ENCODE peak calls at places on chromosomes 12 and 14, in nine cellular contexts. J is PC-9; N is left ventricle myocardium inferior; O is left lung; U is upper lobe of right lung; R is naive thymus-derived CD4-positive, alpha-beta T cell; T is SK-N-SH; W is Panc1; H is ovary. C is an unnamed sample. For H3K9me3, the result is how much of the 10 kb centered on the place peaks cover.

GRCh38 chr12:130803707-130804106 is 35.3 kb downstream of the STX2 start:
- DNase-seq in R (no peak), O (no peak), H (no peak), W (no peak), T (no peak), J (no peak), U (no peak), N (no peak), C (no peak)

GRCh38 chr12:118017926-118018325 is 1.4 kb downstream of the RFC5 start:
- DNase-seq in T (no peak), H (no peak), O (no peak), N (no peak), J (no peak), U (no peak), W (no peak), R (no peak), C (no peak)

GRCh38 chr12:64389154-64389553 is 1.4 kb downstream of the C12orf56 start:
- DNase-seq in R (no peak), U (no peak), N (no peak), H (no peak), W (no peak), T (no peak), O (no peak), J (no peak), C (no peak)

GRCh38 chr14:71593966-71594365 is 338.3 kb upstream of the RGS6 start:
- DNase-seq in R (no peak), H (no peak), U (no peak), O (no peak), T (no peak), J (no peak), N (no peak), W (no peak), C (no peak)

GRCh38 chr12:28882444-28882843 is 266.6 kb upstream of the FAR2 start:
- DNase-seq in N (no peak), O (no peak), H (no peak), U (no peak), T (no peak), R (no peak), J (no peak), W (no peak), C (no peak)

GRCh38 chr12:9064815-9065606 is 50.7 kb downstream of the A2M start:
- DNase-seq in U (peak), T (peak), H (peak), O (peak), W (no peak), J (peak), N (peak), R (no peak), C (no peak)

GRCh38 chr14:60488175-60488574 is 2.3 kb upstream of the C14orf39 start:
- DNase-seq in H (no peak), T (peak), W (no peak), O (no peak), U (no peak), N (no peak), R (no peak), J (no peak), C (no peak)

GRCh38 chr12:56687225-56688128 is 607 bp downstream of the PTGES3 start:
- DNase-seq in T (no peak), O (peak), W (no peak), J (no peak), N (peak), H (peak), R (peak), U (peak), C (peak)

GRCh38 chr14:85531141-85531593 is 1.2 kb downstream of the FLRT2 start:
- DNase-seq in T (peak), U (peak), O (peak), R (no peak), N (peak), W (no peak), J (no peak), H (peak), C (no peak)

GRCh38 chr12:60172266-60172665 is 576.4 kb downstream of the SLC16A7 start:
- DNase-seq in W (no peak), N (no peak), J (peak), H (no peak), R (no peak), T (no peak), U (no peak), O (no peak), C (no peak)

DNA sequence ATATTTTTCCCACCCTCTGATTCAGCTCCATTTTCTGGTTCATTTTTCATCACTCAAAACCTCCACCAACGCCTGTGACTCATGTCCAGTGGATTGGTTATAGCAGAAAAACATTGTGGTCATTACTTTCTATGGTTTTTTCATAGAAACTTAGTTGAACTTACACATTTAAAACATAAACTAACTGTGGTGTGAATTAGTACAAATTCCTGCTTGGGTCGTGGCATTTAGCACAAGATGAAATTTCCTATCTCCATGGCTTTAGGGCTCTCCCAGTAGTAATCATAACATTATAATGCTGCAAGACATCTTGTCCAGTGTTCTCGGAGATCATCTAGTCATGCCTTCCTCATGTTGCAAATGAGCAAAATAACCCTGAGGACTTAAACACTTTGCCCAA is 7.1 kb downstream of the RNASE7 start:
- DNase-seq in O (no peak), W (no peak), U (no peak), J (no peak), H (no peak), N (no peak), T (no peak), R (no peak), C (no peak)
- H3K4me3 ChIP-seq in O (no peak), W (no peak), U (no peak), J (no peak), H (no peak), N (no peak), T (no peak), R (no peak), C (no peak)

GRCh38 chr12:124165695-124166094 is 129.2 kb upstream of the RFLNA start:
- DNase-seq in U (no peak), O (no peak), T (no peak), R (no peak), W (no peak), J (no peak), H (no peak), N (no peak), C (no peak)

GRCh38 chr12:124169577-124169976 is 125.3 kb upstream of the RFLNA start:
- DNase-seq in N (no peak), R (no peak), T (no peak), W (no peak), J (no peak), U (no peak), O (no peak), H (no peak), C (no peak)

GRCh38 chr12:124170756-124171155 is 124.1 kb upstream of the RFLNA start:
- DNase-seq in R (no peak), W (no peak), N (no peak), U (no peak), O (no peak), J (no peak), T (no peak), H (no peak), C (no peak)

GRCh38 chr12:124168016-124168415 is 126.9 kb upstream of the RFLNA start:
- DNase-seq in N (no peak), W (no peak), O (no peak), U (no peak), H (no peak), R (no peak), J (no peak), T (no peak), C (no peak)

GRCh38 chr12:124167141-124167540 is 127.8 kb upstream of the RFLNA start:
- DNase-seq in R (no peak), N (no peak), J (no peak), H (no peak), T (no peak), O (no peak), U (no peak), W (no peak), C (no peak)
- H3K9me3 ChIP-seq in R (under half), N (under half), J (under half), H (under half), T (under half), O (under half), U (under half), W (under half), C (under half)

GRCh38 chr12:5165296-5165970 is 121.8 kb downstream of the KCNA5 start:
- DNase-seq in T (no peak), U (no peak), R (no peak), H (no peak), O (no peak), W (no peak), N (no peak), J (no peak), C (no peak)

GRCh38 chr12:5168148-5168547 is 124.5 kb downstream of the KCNA5 start:
- DNase-seq in W (no peak), N (no peak), J (no peak), O (no peak), R (no peak), H (no peak), T (no peak), U (no peak), C (no peak)

GRCh38 chr12:5163661-5164060 is 120.0 kb downstream of the KCNA5 start:
- DNase-seq in H (no peak), R (no peak), O (no peak), N (no peak), T (no peak), U (no peak), W (no peak), J (no peak), C (no peak)

GRCh38 chr12:5170894-5171293 is 127.2 kb downstream of the KCNA5 start:
- DNase-seq in O (no peak), U (no peak), T (no peak), R (no peak), J (no peak), N (no peak), H (no peak), W (no peak), C (no peak)

GRCh38 chr12:5166976-5167375 is 123.3 kb downstream of the KCNA5 start:
- DNase-seq in T (peak), N (no peak), U (no peak), W (no peak), O (no peak), H (no peak), J (no peak), R (no peak), C (no peak)
- H3K27ac ChIP-seq in T (peak), N (no peak), U (no peak), W (no peak), O (no peak), H (no peak), J (no peak), R (no peak), C (no peak)

GRCh38 chr12:50058743-50059312 is 1.4 kb downstream of the ASIC1 start:
- DNase-seq in J (no peak), R (no peak), T (no peak), U (no peak), O (no peak), H (no peak), W (no peak), N (no peak), C (no peak)
- H3K4me3 ChIP-seq in J (no peak), R (no peak), T (no peak), U (no peak), O (no peak), H (no peak), W (no peak), N (no peak), C (no peak)

GRCh38 chr12:132346496-132347470 is 17.4 kb upstream of the GALNT9 start:
- DNase-seq in U (no peak), H (no peak), R (no peak), T (no peak), J (no peak), W (no peak), O (peak), N (no peak), C (no peak)

GRCh38 chr12:132349501-132350131 is 20.2 kb upstream of the GALNT9 start:
- DNase-seq in N (no peak), H (no peak), W (no peak), J (no peak), T (no peak), O (no peak), R (no peak), U (no peak), C (no peak)

GRCh38 chr12:132345555-132346200 is 16.3 kb upstream of the GALNT9 start:
- DNase-seq in N (no peak), R (no peak), U (no peak), H (no peak), W (no peak), T (no peak), O (peak), J (no peak), C (no peak)

GRCh38 chr12:132348176-132348575 is 18.8 kb upstream of the GALNT9 start:
- DNase-seq in O (peak), W (no peak), R (no peak), N (no peak), H (no peak), J (no peak), U (no peak), T (no peak), C (no peak)

DNA sequence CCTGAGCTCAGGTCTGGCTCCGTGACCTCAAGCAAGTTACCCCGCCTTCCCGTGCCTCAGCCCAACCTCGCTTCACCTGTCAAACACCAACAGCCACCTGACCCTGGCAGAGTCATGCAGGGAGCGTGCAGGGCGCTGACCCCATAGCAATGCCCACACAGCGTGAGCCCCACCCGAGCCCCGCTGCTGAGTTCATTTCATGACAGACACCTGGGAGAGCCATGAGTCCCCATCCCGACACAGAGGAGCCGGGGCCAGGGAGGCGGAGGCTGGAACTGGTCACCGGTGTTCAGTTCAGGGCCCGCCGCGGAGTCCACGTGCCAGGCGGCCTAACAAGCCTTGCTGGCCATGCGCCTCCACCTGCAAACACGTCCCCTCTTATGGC is 18.1 kb upstream of the GALNT9 start:
- DNase-seq in H (no peak), R (no peak), N (no peak), O (peak), W (no peak), T (no peak), U (no peak), J (no peak), C (no peak)
- H3K9me3 ChIP-seq in H (under half), R (under half), N (under half), O (under half), W (under half), T (under half), U (under half), J (under half), C (under half)

GRCh38 chr12:53253298-53253697 is 14.8 kb upstream of the ESPL1 start:
- DNase-seq in R (no peak), H (no peak), N (no peak), U (peak), T (no peak), J (no peak), O (peak), W (no peak), C (no peak)
- H3K27ac ChIP-seq in R (peak), H (peak), N (no peak), U (no peak), T (no peak), J (no peak), O (no peak), W (peak), C (peak)

DNA sequence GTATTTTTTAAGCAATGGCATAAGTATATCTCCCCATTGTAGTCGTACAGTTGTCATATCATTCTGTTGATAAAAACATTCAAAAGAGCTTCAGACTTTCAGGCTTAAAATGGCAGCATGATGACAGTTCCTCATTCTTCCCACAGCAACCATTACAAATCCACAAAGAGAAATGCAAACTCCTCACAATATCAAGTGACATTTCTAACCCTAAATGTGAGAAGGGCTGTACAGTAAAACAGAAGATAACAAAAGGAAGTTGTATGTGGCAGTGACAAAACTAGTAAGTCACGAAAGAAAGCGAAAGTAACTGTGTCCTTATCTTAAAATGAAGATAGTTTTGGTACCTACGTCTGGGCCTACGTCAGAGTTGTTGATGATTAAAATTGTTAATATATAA is 46.7 kb downstream of the GXYLT1 start:
- DNase-seq in W (no peak), O (no peak), J (no peak), U (no peak), T (no peak), H (no peak), R (no peak), N (no peak), C (peak)
- H3K4me3 ChIP-seq in W (no peak), O (no peak), J (no peak), U (peak), T (no peak), H (no peak), R (peak), N (peak), C (peak)

GRCh38 chr14:96581026-96581425 is 78.8 kb downstream of the PAPOLA start:
- DNase-seq in R (no peak), N (no peak), H (no peak), T (no peak), U (no peak), O (no peak), J (no peak), W (no peak), C (no peak)

GRCh38 chr14:96582995-96583394 is 80.8 kb downstream of the PAPOLA start:
- DNase-seq in O (no peak), R (no peak), N (no peak), H (no peak), U (no peak), T (peak), J (no peak), W (no peak), C (no peak)

GRCh38 chr14:96581902-96582640 is 79.9 kb downstream of the PAPOLA start:
- DNase-seq in J (no peak), R (no peak), W (no peak), H (no peak), T (peak), O (no peak), U (no peak), N (no peak), C (no peak)

GRCh38 chr14:96583605-96584041 is 81.4 kb downstream of the PAPOLA start:
- DNase-seq in O (no peak), U (peak), H (no peak), W (no peak), R (no peak), J (no peak), T (no peak), N (no peak), C (no peak)

DNA sequence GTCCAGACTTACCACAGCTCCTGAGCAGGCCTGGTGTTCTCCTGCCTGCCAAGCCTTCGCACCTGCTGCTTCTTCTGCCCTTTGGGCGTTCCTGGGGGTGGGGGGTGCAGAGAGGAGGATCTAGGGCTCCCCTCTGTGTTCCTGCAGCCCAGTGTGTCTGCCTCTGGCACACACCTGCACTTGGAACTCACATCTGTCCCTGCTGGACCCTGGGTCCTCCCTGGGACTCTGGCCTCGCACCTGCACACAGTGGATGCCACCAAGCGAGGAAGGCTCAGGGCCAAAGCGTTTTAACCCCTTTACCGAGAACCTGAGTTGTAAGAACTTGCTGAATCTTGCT is 80.4 kb downstream of the PAPOLA start:
- DNase-seq in O (no peak), R (no peak), T (peak), W (no peak), J (no peak), N (no peak), H (no peak), U (no peak), C (no peak)
- H3K9me3 ChIP-seq in O (under half), R (under half), T (under half), W (under half), J (under half), N (under half), H (under half), U (under half), C (under half)

GRCh38 chr12:52371716-52372115 is 4.4 kb upstream of the KRT85 start:
- DNase-seq in U (no peak), T (no peak), R (no peak), H (no peak), W (no peak), N (no peak), J (no peak), O (no peak), C (no peak)
- H3K27ac ChIP-seq in U (peak), T (no peak), R (no peak), H (no peak), W (no peak), N (peak), J (no peak), O (no peak), C (no peak)

DNA sequence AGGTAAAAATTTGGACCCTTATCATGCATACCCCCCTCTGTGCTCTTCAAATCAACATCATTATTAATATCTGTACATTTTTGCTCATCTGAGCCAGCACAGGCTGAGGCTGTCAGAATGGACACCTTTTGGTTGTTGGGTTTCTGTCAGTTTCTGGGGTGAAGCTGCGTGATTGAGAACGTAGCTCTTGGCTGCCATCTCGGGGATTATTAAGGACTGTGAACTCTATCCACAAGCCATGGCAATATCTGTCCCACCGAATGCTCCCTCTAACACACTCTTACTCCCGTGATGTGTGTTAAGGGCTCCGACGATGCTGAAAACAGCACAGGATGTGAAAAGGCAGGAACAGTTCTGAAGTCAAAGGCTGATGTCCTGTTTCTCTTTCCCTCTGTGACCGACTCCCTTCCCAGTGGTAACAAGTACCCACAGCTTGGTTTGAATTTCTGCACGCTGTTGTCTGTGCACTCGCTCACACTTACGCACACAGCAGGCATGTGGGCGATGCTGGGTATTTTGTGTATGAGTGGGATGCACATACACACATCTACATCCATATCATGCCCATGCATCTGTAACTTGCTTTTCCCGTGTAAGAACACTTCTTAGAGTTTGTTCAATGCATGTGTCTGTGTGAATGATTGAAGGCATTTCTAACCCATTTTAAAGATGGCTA is 405.6 kb downstream of the TMEM121 start:
- DNase-seq in H (peak), O (no peak), U (no peak), J (no peak), R (no peak), T (peak), N (no peak), W (no peak), C (no peak)
- H3K4me3 ChIP-seq in H (no peak), O (no peak), U (no peak), J (no peak), R (no peak), T (no peak), N (no peak), W (no peak), C (no peak)

C was measured in effector memory CD4-positive, alpha-beta T cell.